ENCODE peak calls at places on chromosome 3, in nine cellular contexts. F, R, W, X, S, J, T, E and K are unnamed samples.
A peak's percentile ranks its signal among the peaks of the same experiment; 100 is the strongest.

GRCh38 chr3:129046037-129046731 is 14.4 kb upstream of the GP9 start:
- DNase-seq in F (no peak), R (no peak), W (no peak), X (no peak), S (no peak), J (no peak), T (no peak), E (no peak), K (peak; percentile 81)

GRCh38 chr3:35785540-35785939 is 146.2 kb downstream of the ARPP21 start:
- DNase-seq in F (no peak), R (no peak), W (no peak), X (no peak), S (no peak), J (no peak), T (no peak), E (no peak), K (no peak)

GRCh38 chr3:180403156-180403555 is 198.8 kb upstream of the TTC14 start:
- DNase-seq in F (peak; percentile 49), R (no peak), W (peak; percentile 35), X (no peak), S (no peak), J (no peak), T (no peak), E (no peak), K (no peak)

GRCh38 chr3:86990734-86991481 is at the start of gene VGLL3:
- DNase-seq in F (peak; percentile 84), R (peak; percentile 42), W (peak; percentile 81), X (peak; percentile 49), S (peak; percentile 68), J (peak; percentile 9), T (peak; percentile 84), E (peak; percentile 94), K (peak; percentile 96)

GRCh38 chr3:123781571-123782275 is 102.4 kb downstream of the MYLK start:
- DNase-seq in F (peak; percentile 57), R (no peak), W (no peak), X (no peak), S (no peak), J (no peak), T (no peak), E (no peak), K (no peak)

GRCh38 chr3:43012189-43012588 is 33.1 kb downstream of the GASK1A start:
- DNase-seq in F (no peak), R (no peak), W (no peak), X (no peak), S (no peak), J (no peak), T (no peak), E (no peak), K (no peak)

GRCh38 chr3:98809561-98809960 is 46.4 kb downstream of the ST3GAL6 start:
- DNase-seq in F (no peak), R (no peak), W (no peak), X (no peak), S (no peak), J (no peak), T (no peak), E (no peak), K (no peak)

GRCh38 chr3:129633751-129634481 is 27.4 kb upstream of the PLXND1 start:
- DNase-seq in F (no peak), R (peak; percentile 16), W (no peak), X (no peak), S (no peak), J (no peak), T (no peak), E (no peak), K (peak; percentile 66)

GRCh38 chr3:57151021-57151449 is 14.1 kb downstream of the IL17RD start:
- DNase-seq in F (peak; percentile 17), R (peak; percentile 60), W (peak; percentile 81), X (no peak), S (no peak), J (no peak), T (no peak), E (peak; percentile 51), K (no peak)

GRCh38 chr3:14775574-14775973 is 43.2 kb upstream of the FGD5 start:
- DNase-seq in F (no peak), R (no peak), W (no peak), X (no peak), S (peak; percentile 3), J (no peak), T (no peak), E (no peak), K (peak; percentile 13)

DNA sequence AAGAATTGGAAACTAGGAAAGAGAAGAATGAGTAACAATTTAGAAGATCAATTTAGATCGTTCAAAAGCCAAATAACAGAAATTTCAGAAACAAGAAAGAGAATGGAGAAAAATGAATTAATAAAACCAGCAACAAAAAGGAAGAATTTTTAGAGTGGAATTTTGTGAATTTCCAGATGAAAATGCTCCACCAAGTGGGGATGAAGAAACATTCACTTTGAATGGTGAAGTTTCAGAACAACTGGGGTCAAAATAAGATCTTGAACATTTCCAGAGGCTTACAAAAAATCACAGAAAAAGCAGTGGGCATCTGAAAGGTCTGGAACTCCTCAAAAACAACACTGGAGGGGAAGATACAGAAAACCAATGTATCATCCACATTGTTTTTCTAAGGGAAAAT is 4.2 kb upstream of the MOBP start:
- DNase-seq in F (no peak), R (no peak), W (no peak), X (no peak), S (no peak), J (no peak), T (no peak), E (no peak), K (no peak)
- TF ChIP-seq CTCF in F (peak; percentile 43), R (no peak), W (peak; percentile 15), X (no peak), S (no peak), J (peak; percentile 51), T (no peak), E (no peak), K (peak; percentile 25)

DNA sequence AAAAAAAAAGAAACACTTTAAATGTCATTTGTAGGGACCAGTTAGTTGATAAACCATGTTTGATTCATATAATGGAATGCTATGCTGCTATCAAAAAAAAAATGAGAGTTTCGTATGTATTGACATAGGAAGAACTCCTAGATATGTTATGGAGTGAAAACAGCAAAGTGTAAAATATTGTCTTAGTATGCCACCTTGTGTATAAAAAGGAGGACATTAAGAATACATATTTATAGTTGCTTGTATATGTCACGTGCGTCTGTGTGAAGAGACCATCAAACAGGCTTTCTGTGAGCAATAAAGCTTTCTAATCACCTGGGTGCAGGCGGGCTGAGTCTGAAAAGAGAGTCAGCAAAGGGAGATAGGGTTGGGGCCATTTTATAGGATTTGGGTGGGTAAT is 39.5 kb downstream of the KBTBD8 start:
- DNase-seq in F (no peak), R (no peak), W (peak; percentile 67), X (no peak), S (no peak), J (no peak), T (no peak), E (peak; percentile 61), K (no peak)
- TF ChIP-seq CTCF in F (no peak), R (peak; percentile 18), W (no peak), X (peak; percentile 31), S (no peak), J (no peak), T (no peak), E (peak; percentile 29), K (no peak)

GRCh38 chr3:134838599-134838998 is 43.5 kb downstream of the EPHB1 start:
- DNase-seq in F (no peak), R (no peak), W (no peak), X (no peak), S (no peak), J (no peak), T (no peak), E (no peak), K (peak; percentile 64)
- TF ChIP-seq CTCF in F (peak; percentile 69), R (peak; percentile 38), W (peak; percentile 32), X (no peak), S (peak; percentile 46), J (no peak), T (peak; percentile 48), E (no peak), K (peak; percentile 85)

DNA sequence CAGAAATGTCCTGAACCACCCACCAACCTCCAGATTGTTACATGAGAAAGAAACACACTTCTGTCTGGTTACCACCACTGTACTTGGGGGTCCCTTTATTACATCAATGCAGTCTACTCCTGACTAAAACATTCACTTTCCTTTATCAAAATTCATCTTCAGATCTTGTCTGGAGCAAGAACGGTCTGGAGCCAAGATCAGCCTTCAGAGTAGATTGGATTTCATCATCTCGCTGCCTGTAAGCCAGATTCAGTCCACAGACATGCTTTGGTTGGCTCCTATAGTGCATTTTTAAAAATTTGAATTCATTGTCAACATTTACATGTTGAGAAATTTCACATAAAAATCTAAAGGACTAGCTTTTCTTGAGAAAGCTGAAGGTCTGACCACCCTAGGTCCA is 183.7 kb downstream of the SHQ1 start:
- DNase-seq in F (no peak), R (no peak), W (peak; percentile 88), X (no peak), S (no peak), J (no peak), T (no peak), E (peak; percentile 40), K (no peak)
- TF ChIP-seq CTCF in F (no peak), R (no peak), W (no peak), X (no peak), S (no peak), J (no peak), T (no peak), E (no peak), K (no peak)